ENCODE peak calls at places on chromosomes 4 and X, in ten cellular contexts. M is heart left ventricle; C is dorsolateral prefrontal cortex; H is aorta; F is mammary epithelial cell; S is keratinocyte; A is H1; B is fibroblast of lung; G is CD8-positive, alpha-beta T cell; O is CD4-positive, alpha-beta memory T cell. Z is an unnamed sample.

GRCh38 chrX:2829066-2829430 is 318 bp downstream of the GYG2 start:
- DNase-seq in M (no peak), C (no peak), H (no peak), F (no peak), S (no peak), A (no peak), B (no peak), G (no peak), O (no peak), Z (no peak)

GRCh38 chrX:151703487-151703886 is 8.2 kb downstream of the PRRG3 start:
- DNase-seq in M (peak; percentile 67), C (no peak), H (peak; percentile 78), F (no peak), S (no peak), A (no peak), B (no peak), G (no peak), O (no peak), Z (no peak)

GRCh38 chr4:101346562-101347266 is 612 bp downstream of the PPP3CA start:
- DNase-seq in M (peak; percentile 59), C (peak; percentile 65), H (peak; percentile 88), F (peak; percentile 65), S (no peak), A (no peak), B (peak; percentile 66), G (peak; percentile 36), O (no peak), Z (peak; percentile 79)

GRCh38 chr4:72631296-72631695 is 62.3 kb upstream of the ADAMTS3 start:
- DNase-seq in M (no peak), C (peak; percentile 72), H (peak; percentile 55), F (peak; percentile 93), S (peak; percentile 58), A (no peak), B (peak; percentile 12), G (no peak), O (no peak), Z (peak; percentile 57)

GRCh38 chr4:43932448-43932847 is 516.2 kb downstream of the KCTD8 start:
- DNase-seq in M (no peak), C (no peak), H (no peak), F (no peak), S (no peak), A (no peak), B (no peak), G (no peak), O (no peak), Z (no peak)

GRCh38 chr4:140061194-140061593 is 92.8 kb downstream of the MAML3 start:
- DNase-seq in M (no peak), C (no peak), H (no peak), F (no peak), S (no peak), A (no peak), B (peak; percentile 84), G (no peak), O (no peak), Z (no peak)

GRCh38 chr4:58807843-58808605 is 1697.8 kb upstream of the IGFBP7 start:
- DNase-seq in M (no peak), C (no peak), H (no peak), F (no peak), S (no peak), A (no peak), B (no peak), G (no peak), O (no peak), Z (no peak)

GRCh38 chr4:13160906-13161305 is 323.2 kb downstream of the RAB28 start:
- DNase-seq in M (no peak), C (no peak), H (no peak), F (peak; percentile 9), S (no peak), A (no peak), B (peak; percentile 59), G (no peak), O (no peak), Z (no peak)

GRCh38 chr4:1809754-1810502 is 16.8 kb downstream of the FGFR3 start:
- DNase-seq in M (peak; percentile 54), C (no peak), H (peak; percentile 87), F (peak; percentile 37), S (no peak), A (peak; percentile 76), B (peak; percentile 57), G (peak; percentile 41), O (peak; percentile 65), Z (peak; percentile 59)

GRCh38 chr4:52566136-52567031 is 92.7 kb downstream of the USP46 start:
- DNase-seq in M (no peak), C (no peak), H (no peak), F (no peak), S (no peak), A (no peak), B (peak; percentile 19), G (no peak), O (no peak), Z (no peak)

GRCh38 chr4:93416337-93417102 is 412.0 kb upstream of the ATOH1 start:
- DNase-seq in M (no peak), C (no peak), H (no peak), F (no peak), S (no peak), A (no peak), B (peak; percentile 27), G (no peak), O (no peak), Z (no peak)

GRCh38 chr4:169147217-169147616 is 123.5 kb downstream of the SH3RF1 start:
- DNase-seq in M (no peak), C (no peak), H (no peak), F (peak; percentile 28), S (no peak), A (no peak), B (no peak), G (no peak), O (no peak), Z (no peak)

GRCh38 chr4:169143335-169143734 is 127.4 kb downstream of the SH3RF1 start:
- DNase-seq in M (no peak), C (no peak), H (no peak), F (no peak), S (no peak), A (no peak), B (no peak), G (no peak), O (no peak), Z (no peak)

GRCh38 chr4:169142906-169143305 is 127.8 kb downstream of the SH3RF1 start:
- DNase-seq in M (no peak), C (no peak), H (no peak), F (no peak), S (no peak), A (no peak), B (no peak), G (no peak), O (no peak), Z (no peak)

GRCh38 chr4:169142390-169142789 is 128.4 kb downstream of the SH3RF1 start:
- DNase-seq in M (no peak), C (no peak), H (no peak), F (no peak), S (no peak), A (no peak), B (peak; percentile 41), G (no peak), O (no peak), Z (no peak)

DNA sequence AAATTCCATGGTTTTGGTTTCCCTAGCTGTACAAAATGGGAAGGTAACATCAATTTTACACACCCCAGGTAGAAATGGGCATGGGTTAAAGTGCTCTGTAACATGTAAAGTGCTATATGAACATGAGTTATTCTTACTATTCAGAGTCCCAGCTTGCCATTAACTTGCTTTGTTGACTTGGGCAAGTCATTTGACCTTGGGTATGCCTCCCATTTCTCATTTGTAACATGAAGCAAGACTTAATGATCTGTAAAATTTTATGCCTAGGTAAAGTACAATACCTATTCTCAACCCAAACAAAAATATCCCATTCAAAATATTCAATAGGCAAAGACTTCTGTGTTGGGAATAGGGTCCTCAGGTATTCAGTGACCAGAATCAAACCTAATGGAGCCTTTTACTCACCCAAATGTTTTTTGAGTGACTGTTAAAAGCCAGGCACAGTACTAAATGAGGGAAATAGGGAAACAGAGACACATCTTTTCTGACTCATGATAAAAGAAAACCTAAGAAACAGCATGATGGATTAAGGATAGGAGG is 126.6 kb downstream of the SH3RF1 start:
- DNase-seq in M (no peak), C (no peak), H (no peak), F (no peak), S (no peak), A (no peak), B (no peak), G (no peak), O (no peak), Z (no peak)
- H3K27ac ChIP-seq in M (no peak overlapping the region), C (no peak overlapping the region), H (no peak overlapping the region), F (no peak overlapping the region), S (no peak overlapping the region), A (no peak overlapping the region), B (no peak overlapping the region), G (no peak overlapping the region), O (no peak overlapping the region), Z (no peak overlapping the region)

GRCh38 chr4:164807611-164808010 is 53.7 kb downstream of the SMIM31 start:
- DNase-seq in M (no peak), C (no peak), H (no peak), F (peak; percentile 30), S (no peak), A (peak; percentile 49), B (no peak), G (no peak), O (no peak), Z (no peak)
- H3K27ac ChIP-seq in M (no peak overlapping the region), C (no peak overlapping the region), H (no peak overlapping the region), F (no peak overlapping the region), S (no peak overlapping the region), A (no peak overlapping the region), B (no peak overlapping the region), G (no peak overlapping the region), O (no peak overlapping the region), Z (no peak overlapping the region)

GRCh38 chr4:118279920-118280432 is 72.8 kb downstream of the PRSS12 start:
- DNase-seq in M (no peak), C (no peak), H (no peak), F (no peak), S (no peak), A (no peak), B (peak; percentile 23), G (no peak), O (no peak), Z (no peak)
- H3K27ac ChIP-seq in M (no peak overlapping the region), C (no peak overlapping the region), H (no peak overlapping the region), F (peak overlapping the region; percentile 94), S (peak overlapping the region; percentile 97), A (no peak overlapping the region), B (peak overlapping the region; percentile 84), G (peak overlapping the region; percentile 96), O (peak overlapping the region; percentile 96), Z (peak overlapping the region; percentile 96)

GRCh38 chrX:41100819-41101218 is 15.6 kb downstream of the USP9X start:
- DNase-seq in M (no peak), C (no peak), H (no peak), F (no peak), S (no peak), A (no peak), B (no peak), G (no peak), O (no peak), Z (no peak)

GRCh38 chrX:41108684-41109205 is 23.5 kb downstream of the USP9X start:
- DNase-seq in M (no peak), C (no peak), H (no peak), F (no peak), S (no peak), A (no peak), B (no peak), G (no peak), O (no peak), Z (no peak)

GRCh38 chrX:41100200-41100599 is 15.0 kb downstream of the USP9X start:
- DNase-seq in M (no peak), C (no peak), H (no peak), F (no peak), S (no peak), A (no peak), B (no peak), G (no peak), O (no peak), Z (no peak)

GRCh38 chrX:41108007-41108683 is 22.9 kb downstream of the USP9X start:
- DNase-seq in M (no peak), C (no peak), H (no peak), F (peak; percentile 20), S (no peak), A (no peak), B (no peak), G (no peak), O (no peak), Z (no peak)

GRCh38 chrX:41105005-41105404 is 19.8 kb downstream of the USP9X start:
- DNase-seq in M (no peak), C (no peak), H (no peak), F (no peak), S (no peak), A (no peak), B (no peak), G (no peak), O (no peak), Z (no peak)
- H3K27ac ChIP-seq in M (no peak overlapping the region), C (no peak overlapping the region), H (no peak overlapping the region), F (no peak overlapping the region), S (no peak overlapping the region), A (no peak overlapping the region), B (no peak overlapping the region), G (no peak overlapping the region), O (no peak overlapping the region), Z (no peak overlapping the region)

Z was measured in psoas muscle.